ENCODE peak calls at places on chromosomes 13 and 19, in six cellular contexts. N is stomach, E is uterus, K is breast epithelium, Z is AG04449, Q is osteocyte. J is an unnamed sample.

GRCh38 chr13:53250272-53250875 is 221.8 kb downstream of the OLFM4 start:
- DNase-seq in Q (no peak), E (no peak), K (no peak), N (no peak), Z (peak), J (no peak)

GRCh38 chr13:30047154-30047874 is 196.9 kb upstream of the UBL3 start:
- DNase-seq in K (no peak), E (no peak), Z (no peak), Q (no peak), N (no peak), J (no peak)

GRCh38 chr13:114005206-114005720 is 31.4 kb upstream of the C13orf46 start:
- DNase-seq in N (no peak), E (no peak), K (no peak), Z (no peak), Q (no peak), J (no peak)

GRCh38 chr13:93180376-93180966 is 46.1 kb upstream of the GPC6 start:
- DNase-seq in Z (peak), Q (no peak), N (no peak), K (no peak), E (no peak), J (no peak)

GRCh38 chr13:46355088-46355468 is 32.0 kb downstream of the RUBCNL start:
- DNase-seq in N (no peak), Z (no peak), K (no peak), E (no peak), Q (no peak), J (no peak)

GRCh38 chr13:26716984-26717383 is 43.6 kb downstream of the GPR12 start:
- DNase-seq in K (no peak), E (no peak), Q (peak), Z (no peak), N (no peak), J (no peak)

GRCh38 chr19:53333071-53333465 is 481 bp upstream of the ZNF845 start:
- DNase-seq in N (peak), Z (no peak), Q (peak), K (no peak), E (peak), J (no peak)

GRCh38 chr13:99256709-99257108 is 1.5 kb downstream of the GPR18 start:
- DNase-seq in K (no peak), N (no peak), Z (no peak), Q (no peak), E (no peak), J (no peak)

GRCh38 chr19:42051166-42052115 is 18.6 kb downstream of the GRIK5 start:
- DNase-seq in Q (no peak), E (no peak), N (peak), Z (no peak), K (no peak), J (no peak)

GRCh38 chr13:26497991-26498423 is 59.5 kb upstream of the WASF3 start:
- DNase-seq in N (no peak), Z (peak), K (no peak), E (no peak), Q (no peak), J (no peak)

GRCh38 chr19:13969897-13970296 is 17.6 kb downstream of the DCAF15 start:
- DNase-seq in N (no peak), E (no peak), Q (no peak), K (no peak), Z (no peak), J (no peak)

GRCh38 chr19:38430931-38431330 is 2.6 kb upstream of the RYR1 start:
- DNase-seq in E (no peak), Z (no peak), N (no peak), K (no peak), Q (no peak), J (no peak)

GRCh38 chr19:17686027-17686511 is 2.1 kb downstream of the UNC13A start:
- DNase-seq in Q (no peak), K (no peak), Z (no peak), E (no peak), N (no peak), J (no peak)

GRCh38 chr19:2303209-2303798 is 4.7 kb downstream of the LINGO3 start:
- DNase-seq in Q (no peak), K (no peak), Z (no peak), E (no peak), N (no peak), J (no peak)

GRCh38 chr19:15790096-15790495 is 2.6 kb downstream of the OR10H5 start:
- DNase-seq in Q (no peak), N (no peak), E (no peak), Z (no peak), K (no peak), J (no peak)

GRCh38 chr19:2123682-2124387 is 27.1 kb downstream of the IZUMO4 start:
- DNase-seq in K (no peak), Q (no peak), Z (no peak), N (no peak), E (no peak), J (no peak)

GRCh38 chr19:1875646-1876493 is 9.4 kb downstream of the ABHD17A start:
- DNase-seq in N (peak), Z (no peak), K (peak), E (peak), Q (peak), J (peak)

GRCh38 chr19:1825909-1826556 is 14.0 kb upstream of the ATP8B3 start:
- DNase-seq in K (peak), Q (peak), N (peak), E (peak), Z (no peak), J (peak)

GRCh38 chr13:102870677-102871415 is 25.0 kb downstream of the ERCC5 start:
- DNase-seq in E (peak), Z (no peak), N (peak), Q (no peak), K (no peak), J (peak)

GRCh38 chr13:43319617-43320444 is 296.4 kb downstream of the DNAJC15 start:
- DNase-seq in E (no peak), K (no peak), Z (no peak), Q (no peak), N (no peak), J (no peak)

GRCh38 chr19:34366670-34367423 is 1.9 kb downstream of the GPI start:
- DNase-seq in E (no peak), K (no peak), N (no peak), Z (peak), Q (no peak), J (no peak)

GRCh38 chr13:113121928-113122420 is 625 bp upstream of the F10 start:
- DNase-seq in Q (peak), K (peak), N (no peak), Z (no peak), E (no peak), J (no peak)

GRCh38 chr19:39314016-39314728 is 6.5 kb downstream of the LRFN1 start:
- DNase-seq in N (no peak), K (no peak), Z (no peak), E (no peak), Q (no peak), J (no peak)

GRCh38 chr19:5622465-5623396 is at the start of the genes SAFB and SAFB2:
- DNase-seq in Q (peak), Z (peak), E (peak), N (peak), K (peak), J (peak)

GRCh38 chr19:15680923-15681322 is 8.0 kb downstream of the CYP4F12 start:
- DNase-seq in K (no peak), E (no peak), Q (peak), N (no peak), Z (no peak), J (no peak)

GRCh38 chr19:13978306-13978705 is 26.0 kb downstream of the DCAF15 start:
- DNase-seq in E (peak), Q (no peak), Z (no peak), K (peak), N (peak), J (peak)

GRCh38 chr13:74922963-74923362 is 559.0 kb downstream of the TBC1D4 start:
- DNase-seq in K (no peak), Q (no peak), E (no peak), N (no peak), Z (no peak), J (no peak)

GRCh38 chr13:45807520-45808099 is 43.9 kb downstream of the SIAH3 start:
- DNase-seq in N (peak), E (no peak), Z (no peak), Q (no peak), K (no peak), J (no peak)

GRCh38 chr13:27425918-27426630 is 1.7 kb downstream of the GTF3A start:
- DNase-seq in K (peak), Z (no peak), Q (no peak), E (peak), N (peak), J (peak)

GRCh38 chr19:39919976-39920375 is 14.5 kb downstream of the FCGBP start:
- DNase-seq in K (no peak), Q (peak), Z (no peak), N (no peak), E (no peak), J (no peak)

GRCh38 chr13:110797230-110797877 is 83.9 kb downstream of the ING1 start:
- DNase-seq in E (no peak), Q (no peak), N (no peak), K (no peak), Z (no peak), J (no peak)

GRCh38 chr19:39915848-39916215 is 18.6 kb downstream of the FCGBP start:
- DNase-seq in Q (no peak), N (peak), K (no peak), E (no peak), Z (no peak), J (no peak)

GRCh38 chr19:13881231-13881691 is 4.3 kb downstream of the NANOS3 start:
- DNase-seq in N (no peak), K (no peak), Q (no peak), Z (no peak), E (no peak), J (no peak)

GRCh38 chr13:113002206-113002821 is 33.3 kb downstream of the MCF2L start:
- DNase-seq in N (no peak), Q (no peak), Z (no peak), E (no peak), K (no peak), J (no peak)

GRCh38 chr19:39533791-39534190 is 1.1 kb upstream of the EID2B start:
- DNase-seq in E (no peak), Z (no peak), K (no peak), N (no peak), Q (no peak), J (no peak)

GRCh38 chr13:114142640-114143490 is 10.4 kb upstream of the RASA3 start:
- DNase-seq in E (no peak), K (no peak), Z (no peak), Q (no peak), N (peak), J (no peak)

GRCh38 chr13:33349314-33349995 is 63.9 kb upstream of the STARD13 start:
- DNase-seq in Q (no peak), Z (no peak), N (no peak), K (no peak), E (peak), J (no peak)

GRCh38 chr19:43906774-43907173 is 28.3 kb downstream of the ZNF45 start:
- DNase-seq in N (no peak), Q (no peak), K (no peak), E (no peak), Z (no peak), J (no peak)

GRCh38 chr19:43914051-43914450 is 21.0 kb downstream of the ZNF45 start:
- DNase-seq in N (no peak), K (no peak), Z (no peak), E (no peak), Q (no peak), J (no peak)

GRCh38 chr19:43913383-43913782 is 21.7 kb downstream of the ZNF45 start:
- DNase-seq in Z (no peak), K (no peak), Q (no peak), E (no peak), N (no peak), J (no peak)

GRCh38 chr19:43908659-43909058 is 26.4 kb downstream of the ZNF45 start:
- DNase-seq in N (no peak), E (no peak), Q (no peak), Z (no peak), K (no peak), J (no peak)

DNA sequence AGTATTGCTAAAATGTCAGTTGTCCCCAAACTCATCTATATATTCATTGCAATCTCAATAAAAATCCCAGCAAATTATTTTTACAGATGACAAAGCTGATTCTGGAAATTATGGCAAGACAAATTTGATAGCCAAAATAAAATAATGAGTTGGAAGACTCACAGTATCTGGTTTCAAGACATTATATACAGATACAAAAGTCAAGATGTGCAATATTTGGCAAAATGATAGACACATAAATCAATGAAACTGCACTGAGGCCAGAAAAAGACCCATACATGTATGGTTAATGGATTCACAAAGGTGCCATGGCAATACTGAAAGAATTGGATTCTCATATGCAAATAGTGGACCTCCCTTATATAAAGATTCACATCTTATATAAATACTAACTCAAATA is 24.2 kb downstream of the ZNF45 start:
- DNase-seq in K (no peak), Z (no peak), N (no peak), E (no peak), Q (no peak), J (no peak)
- TF ChIP-seq CTCF in K (no peak), Z (no peak), N (no peak), E (no peak), Q (no peak), J (no peak)

GRCh38 chr19:49422407-49423277 is 599 bp downstream of the PTH2 start:
- DNase-seq in E (no peak), Q (peak), K (no peak), Z (no peak), N (no peak), J (peak)
- TF ChIP-seq CTCF in E (no peak), Q (peak), K (no peak), Z (peak), N (peak), J (peak)

GRCh38 chr13:49560270-49561063 is 24.9 kb downstream of the RCBTB1 start:
- DNase-seq in K (no peak), Q (no peak), N (peak), E (no peak), Z (no peak), J (no peak)
- TF ChIP-seq CTCF in K (no peak), Q (peak), N (no peak), E (peak), Z (no peak), J (no peak)

GRCh38 chr13:97627566-97627965 is 193.6 kb downstream of the RAP2A start:
- DNase-seq in E (peak), Z (peak), Q (no peak), K (no peak), N (no peak), J (no peak)

GRCh38 chr13:97630725-97631124 is 196.8 kb downstream of the RAP2A start:
- DNase-seq in K (no peak), E (no peak), Q (no peak), N (no peak), Z (no peak), J (no peak)

GRCh38 chr13:97629601-97630272 is 195.8 kb downstream of the RAP2A start:
- DNase-seq in K (no peak), Z (no peak), N (no peak), Q (no peak), E (no peak), J (no peak)

GRCh38 chr13:97631158-97631557 is 197.2 kb downstream of the RAP2A start:
- DNase-seq in Q (no peak), K (no peak), Z (no peak), N (no peak), E (no peak), J (no peak)
- TF ChIP-seq CTCF in Q (no peak), K (no peak), Z (no peak), N (no peak), E (no peak), J (no peak)

DNA sequence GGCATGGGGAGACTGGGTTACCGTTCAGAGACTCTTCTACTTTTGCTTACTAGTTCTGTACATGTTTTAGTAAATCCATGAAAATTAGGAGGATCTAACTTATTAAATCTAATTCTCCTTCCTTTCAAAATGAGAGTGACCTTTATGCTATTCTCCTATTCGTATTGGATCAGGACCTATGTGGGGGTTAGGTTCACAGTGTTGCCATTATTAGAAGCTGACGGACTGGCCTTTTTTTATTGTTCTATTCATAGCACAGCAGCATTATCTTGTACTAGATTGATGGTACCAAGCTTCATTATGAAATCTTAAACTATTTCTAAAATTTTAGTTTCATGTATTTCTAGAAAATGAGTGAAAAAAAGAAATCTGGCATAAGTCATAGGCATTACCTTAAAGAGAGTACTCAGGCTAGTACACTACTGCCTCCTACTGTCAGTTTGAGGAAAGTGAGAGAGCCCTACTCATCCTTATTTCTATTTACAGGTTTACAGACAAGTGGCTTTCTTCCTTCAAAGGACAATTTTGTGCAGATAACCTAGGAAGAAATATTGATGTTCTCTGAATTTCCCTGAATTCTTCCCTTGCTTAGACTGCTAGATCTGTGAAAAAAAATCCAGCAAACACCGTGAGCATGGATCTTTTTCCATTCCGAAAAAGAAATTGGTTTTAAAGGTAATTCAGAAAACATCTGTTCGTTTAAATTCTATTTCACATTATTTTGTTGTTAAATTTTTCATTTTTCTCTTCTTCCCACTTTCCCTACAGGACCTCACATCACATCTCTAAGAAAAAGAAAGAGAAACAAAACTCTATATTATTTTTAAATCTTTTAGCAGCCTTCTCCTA is 485.5 kb downstream of the DIAPH3 start:
- DNase-seq in E (no peak), Z (peak), K (no peak), Q (no peak), N (no peak), J (no peak)
- TF ChIP-seq CTCF in E (peak), Z (peak), K (no peak), Q (peak), N (peak), J (peak)

DNA sequence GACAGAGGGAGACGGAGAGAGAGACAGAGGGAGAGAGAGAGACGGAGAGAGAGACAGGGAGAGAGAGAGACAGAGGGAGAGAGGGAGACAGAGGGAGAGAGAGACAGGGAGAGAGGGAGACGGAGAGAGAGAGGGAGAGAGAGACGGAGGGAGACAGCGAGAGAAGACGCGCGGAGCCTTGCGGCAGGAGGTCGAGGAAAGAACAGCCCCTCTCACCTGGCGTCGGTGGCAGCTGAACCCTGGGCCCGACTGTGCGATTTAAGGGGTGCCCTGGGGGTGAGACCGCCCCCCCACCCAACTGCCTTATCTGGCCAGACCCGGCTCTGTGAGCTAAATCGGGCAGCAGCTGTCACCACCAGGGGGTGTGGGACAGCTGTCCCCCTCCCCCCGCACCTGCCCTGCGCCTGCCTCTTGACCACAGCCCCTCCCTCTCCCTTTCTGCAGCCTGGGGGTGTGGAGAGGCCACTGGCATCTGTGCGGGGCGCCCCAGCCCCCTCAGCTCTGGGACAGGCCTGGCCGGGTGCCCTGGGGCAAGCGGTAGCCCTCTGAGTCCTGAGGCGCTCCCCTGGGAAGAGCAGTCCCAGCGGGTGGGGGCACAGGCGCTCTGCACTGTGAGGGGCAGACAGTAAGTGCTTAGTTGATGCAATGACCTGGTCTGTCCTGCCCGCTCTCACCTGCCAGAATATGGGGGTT is 10.8 kb downstream of the JOSD2 start:
- DNase-seq in Z (no peak), K (no peak), Q (no peak), N (no peak), E (no peak), J (no peak)
- TF ChIP-seq CTCF in Z (peak), K (no peak), Q (peak), N (no peak), E (no peak), J (peak)

GRCh38 chr13:62014299-62014698 is 598.6 kb upstream of the PCDH20 start:
- DNase-seq in Z (no peak), E (no peak), Q (no peak), K (no peak), N (no peak), J (no peak)
- TF ChIP-seq CTCF in Z (no peak), E (no peak), Q (peak), K (no peak), N (no peak), J (peak)

DNA sequence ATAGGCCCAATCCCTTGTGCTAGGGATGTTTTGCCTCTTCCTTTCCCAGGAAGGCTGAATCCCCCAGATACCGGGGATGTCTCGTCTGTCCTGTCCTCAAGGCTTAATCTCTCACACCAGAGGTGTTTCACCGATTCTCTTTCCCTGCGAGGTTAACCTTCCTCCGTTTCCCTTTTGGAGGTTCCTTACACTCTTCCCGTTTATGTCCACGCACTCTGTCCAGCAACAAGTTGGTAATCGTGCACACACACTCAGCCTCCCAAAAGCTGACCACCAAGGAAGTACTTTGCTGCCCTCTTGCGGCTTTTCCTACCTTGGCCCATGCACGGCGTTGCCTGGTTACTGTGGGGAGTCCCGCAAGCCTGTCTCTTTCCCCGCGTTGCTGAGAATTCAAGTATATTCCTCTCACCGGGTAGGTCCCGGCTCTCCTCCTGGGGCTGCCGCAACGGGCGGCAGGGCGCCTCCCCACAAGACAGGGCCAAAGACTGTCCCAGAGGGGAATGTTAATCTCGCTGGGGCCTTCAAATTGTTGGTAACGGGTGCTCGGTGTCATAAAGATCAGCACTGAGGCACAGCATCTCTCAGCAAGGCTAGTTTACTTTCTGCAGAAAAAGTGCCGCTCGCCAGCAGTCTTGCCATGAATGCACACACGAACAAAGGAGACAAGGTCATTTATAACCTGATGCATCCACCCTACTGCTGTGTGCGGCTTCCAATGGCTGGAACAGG is 36.7 kb upstream of the CD177 start:
- DNase-seq in Z (no peak), E (no peak), K (no peak), N (peak), Q (no peak), J (no peak)
- TF ChIP-seq CTCF in Z (peak), E (no peak), K (no peak), N (no peak), Q (no peak), J (no peak)

J was measured in mesothelial cell of epicardium.